ENCODE peak calls at places on chromosomes 13 and 19, in seven cellular contexts. W is gastrocnemius medialis, D is cardiac fibroblast, J is fibroblast of lung, O is Caco-2, H is lung, L is lower leg skin. S is an unnamed sample.

GRCh38 chr19:40610396-40611064 is 9.4 kb downstream of the LTBP4 start:
- DNase-seq in W (peak; percentile 70), D (no peak), J (no peak), O (no peak), H (no peak), L (no peak), S (peak; percentile 68)

GRCh38 chr13:36533806-36534205 is 101.5 kb downstream of the CCNA1 start:
- DNase-seq in W (no peak), D (peak; percentile 4), J (peak; percentile 41), O (no peak), H (no peak), L (no peak), S (no peak)

GRCh38 chr19:19550972-19551861 is 13.2 kb downstream of the CILP2 start:
- DNase-seq in W (no peak), D (no peak), J (peak; percentile 32), O (no peak), H (no peak), L (no peak), S (no peak)

GRCh38 chr13:34087791-34088190 is 269.8 kb downstream of the RFC3 start:
- DNase-seq in W (no peak), D (no peak), J (no peak), O (no peak), H (no peak), L (no peak), S (no peak)

GRCh38 chr13:72586519-72586918 is 140.9 kb downstream of the MZT1 start:
- DNase-seq in W (no peak), D (no peak), J (peak; percentile 62), O (no peak), H (no peak), L (no peak), S (no peak)

GRCh38 chr19:3479819-3480215 is 508 bp downstream of the SMIM24 start:
- DNase-seq in W (no peak), D (no peak), J (no peak), O (no peak), H (no peak), L (no peak), S (no peak)

GRCh38 chr13:91659583-91660415 is 261.4 kb downstream of the GPC5 start:
- DNase-seq in W (no peak), D (no peak), J (no peak), O (no peak), H (no peak), L (no peak), S (no peak)

GRCh38 chr13:75600371-75600770 is 35.8 kb upstream of the LMO7 start:
- DNase-seq in W (no peak), D (no peak), J (no peak), O (no peak), H (no peak), L (no peak), S (no peak)

GRCh38 chr19:58398545-58398944 is 3.1 kb downstream of the RNF225 start:
- DNase-seq in W (no peak), D (no peak), J (no peak), O (no peak), H (no peak), L (no peak), S (no peak)

GRCh38 chr13:40916207-40916998 is 102.7 kb downstream of the ELF1 start:
- DNase-seq in W (no peak), D (no peak), J (peak; percentile 56), O (no peak), H (no peak), L (no peak), S (no peak)

GRCh38 chr13:33752631-33753030 is 65.3 kb upstream of the RFC3 start:
- DNase-seq in W (no peak), D (no peak), J (no peak), O (no peak), H (no peak), L (no peak), S (no peak)

GRCh38 chr19:15780595-15781418 is 6.7 kb upstream of the OR10H5 start:
- DNase-seq in W (no peak), D (no peak), J (no peak), O (no peak), H (no peak), L (peak; percentile 17), S (no peak)

GRCh38 chr19:18439910-18440237 is 1.9 kb upstream of the ISYNA1 start:
- DNase-seq in W (no peak), D (no peak), J (no peak), O (no peak), H (no peak), L (no peak), S (no peak)

GRCh38 chr19:6475321-6476108 is 6.1 kb downstream of the DENND1C start:
- DNase-seq in W (no peak), D (no peak), J (no peak), O (peak; percentile 73), H (no peak), L (no peak), S (no peak)

GRCh38 chr19:6473652-6474051 is 7.9 kb downstream of the DENND1C start:
- DNase-seq in W (no peak), D (no peak), J (no peak), O (peak; percentile 52), H (no peak), L (no peak), S (no peak)

GRCh38 chr19:6478815-6479214 is 2.8 kb downstream of the DENND1C start:
- DNase-seq in W (no peak), D (no peak), J (no peak), O (no peak), H (no peak), L (no peak), S (no peak)

GRCh38 chr19:6476896-6477431 is 4.6 kb downstream of the DENND1C start:
- DNase-seq in W (no peak), D (no peak), J (no peak), O (no peak), H (no peak), L (no peak), S (no peak)

DNA sequence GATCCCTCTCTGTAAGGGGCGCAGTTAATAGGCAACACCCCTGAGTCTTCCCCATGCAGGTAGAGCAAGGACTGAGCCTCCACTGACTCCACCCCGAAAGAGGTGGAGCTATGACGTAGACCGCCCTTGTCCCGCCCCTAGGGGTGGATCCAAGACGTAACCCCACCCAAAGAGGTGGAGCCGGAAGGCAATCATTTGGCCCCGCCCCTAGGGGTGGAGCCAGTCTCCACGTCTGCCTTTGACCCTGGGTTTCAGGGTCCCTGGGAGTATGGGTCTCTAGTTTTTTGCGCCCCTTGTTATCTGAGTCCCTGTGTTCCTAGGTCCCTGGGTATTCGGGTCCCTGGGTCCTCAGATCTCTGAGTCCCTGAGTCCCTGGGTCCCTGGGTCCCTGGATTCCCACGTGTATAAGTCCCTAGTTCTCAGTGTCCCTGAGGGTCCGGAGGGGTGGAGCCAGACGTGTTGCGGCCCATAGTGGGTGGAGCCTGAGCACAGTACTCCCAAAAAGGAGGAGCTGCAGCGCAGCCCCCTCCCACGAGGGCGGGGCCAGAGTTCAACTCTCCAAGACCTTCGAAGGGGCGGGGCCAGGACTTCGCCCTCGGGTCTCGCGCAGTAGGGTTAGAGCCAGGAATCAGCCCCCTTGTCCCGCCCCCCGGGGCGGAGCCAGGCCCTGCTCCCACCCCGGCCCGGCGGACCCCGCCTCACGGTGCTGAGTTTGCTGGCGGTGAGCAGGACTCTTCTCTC is 5.3 kb downstream of the DENND1C start:
- DNase-seq in W (peak; percentile 34), D (peak; percentile 48), J (peak; percentile 23), O (peak; percentile 98), H (peak; percentile 85), L (peak; percentile 47), S (peak; percentile 44)
- H3K4me3 ChIP-seq in W (peak overlapping the region; percentile 27), D (no peak overlapping the region), J (no peak overlapping the region), O (peak overlapping the region; percentile 47), H (no peak overlapping the region), L (no peak overlapping the region), S (no peak overlapping the region)

GRCh38 chr19:31613683-31614219 is 264.5 kb upstream of the TSHZ3 start:
- DNase-seq in W (peak; percentile 14), D (no peak), J (no peak), O (no peak), H (no peak), L (no peak), S (no peak)
- TF ChIP-seq CTCF in W (no peak), D (no peak), J (no peak), O (no peak), H (no peak), L (no peak), S (no peak)

DNA sequence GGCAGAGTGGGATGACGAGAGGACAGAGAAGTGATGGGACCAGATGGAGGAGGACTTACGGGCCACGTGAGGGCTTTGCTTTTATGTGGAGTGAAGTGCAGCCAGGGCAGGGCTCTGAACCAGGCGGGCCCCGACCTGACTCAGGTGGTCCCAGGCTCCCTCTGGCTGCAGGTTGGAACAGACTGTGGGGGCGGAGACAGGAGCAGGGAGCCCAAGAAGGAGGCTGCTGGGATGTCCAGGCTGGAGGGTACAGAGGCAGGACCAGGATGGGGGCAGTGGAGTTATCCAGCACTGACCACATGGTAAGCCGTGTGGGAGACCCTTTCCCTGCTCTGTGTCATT is 2.1 kb downstream of the FXYD5 start:
- DNase-seq in W (no peak), D (no peak), J (no peak), O (no peak), H (no peak), L (no peak), S (no peak)
- H3K4me3 ChIP-seq in W (no peak overlapping the region), D (no peak overlapping the region), J (no peak overlapping the region), O (no peak overlapping the region), H (no peak overlapping the region), L (no peak overlapping the region), S (no peak overlapping the region)

GRCh38 chr19:7932930-7933300 is 7.0 kb upstream of the CTXN1 start:
- DNase-seq in W (no peak), D (no peak), J (no peak), O (no peak), H (no peak), L (no peak), S (no peak)

GRCh38 chr19:7934766-7935165 is 8.7 kb downstream of the TIMM44 start:
- DNase-seq in W (no peak), D (no peak), J (no peak), O (no peak), H (no peak), L (no peak), S (no peak)

GRCh38 chr19:7933828-7934725 is 8.1 kb upstream of the CTXN1 start:
- DNase-seq in W (no peak), D (no peak), J (no peak), O (no peak), H (no peak), L (no peak), S (no peak)

GRCh38 chr19:7932276-7932929 is 6.5 kb upstream of the CTXN1 start:
- DNase-seq in W (no peak), D (no peak), J (no peak), O (no peak), H (no peak), L (no peak), S (no peak)

GRCh38 chr19:7933411-7933810 is 7.5 kb upstream of the CTXN1 start:
- DNase-seq in W (no peak), D (no peak), J (no peak), O (no peak), H (no peak), L (no peak), S (no peak)
- TF ChIP-seq CTCF in W (no peak), D (peak; percentile 36), J (peak; percentile 8), O (no peak), H (no peak), L (no peak), S (peak; percentile 21)

GRCh38 chr19:12757544-12758274 is 6.1 kb downstream of the BEST2 start:
- DNase-seq in W (peak; percentile 70), D (peak; percentile 83), J (peak; percentile 63), O (peak; percentile 79), H (peak; percentile 51), L (no peak), S (peak; percentile 73)
- H3K4me3 ChIP-seq in W (peak overlapping the region; percentile 48), D (peak overlapping the region; percentile 32), J (peak overlapping the region; percentile 24), O (peak overlapping the region; percentile 4), H (peak overlapping the region; percentile 13), L (no peak overlapping the region), S (peak overlapping the region; percentile 42)

GRCh38 chr19:5002143-5002542 is 33.2 kb downstream of the KDM4B start:
- DNase-seq in W (no peak), D (peak; percentile 23), J (peak; percentile 82), O (peak; percentile 60), H (no peak), L (no peak), S (no peak)
- TF ChIP-seq CTCF in W (no peak), D (no peak), J (no peak), O (no peak), H (no peak), L (no peak), S (no peak)